ENCODE peak calls at places on chromosomes 16 and 17, in ten cellular contexts. Y, P, Q, F, U, S, I, V, R and K are unnamed samples.

GRCh38 chr17:38601539-38602351 is 4.0 kb downstream of the SRCIN1 start:
- DNase-seq in U (no peak), V (no peak), P (no peak), Q (no peak), R (no peak), Y (no peak), S (no peak), I (no peak), F (no peak), K (no peak)

GRCh38 chr17:18905226-18905625 is 46.7 kb upstream of the SLC5A10 start:
- DNase-seq in Y (no peak), I (no peak), U (no peak), Q (no peak), R (no peak), S (no peak), V (no peak), F (no peak), P (no peak), K (no peak)

GRCh38 chr16:75494696-75495601 is at the start of gene CHST6:
- DNase-seq in Y (peak; percentile 55), I (peak; percentile 37), P (no peak), F (no peak), U (peak; percentile 38), Q (peak; percentile 7), V (no peak), R (peak; percentile 50), S (no peak), K (no peak)

GRCh38 chr16:84115919-84116719 is 623 bp downstream of the MBTPS1 start:
- DNase-seq in Q (peak; percentile 12), I (no peak), F (no peak), V (no peak), U (peak; percentile 30), P (no peak), R (no peak), S (no peak), Y (peak; percentile 60), K (peak; percentile 56)

GRCh38 chr16:87841608-87842208 is 27.6 kb downstream of the SLC7A5 start:
- DNase-seq in V (no peak), Y (no peak), R (no peak), F (no peak), P (no peak), U (no peak), Q (no peak), I (no peak), S (no peak), K (no peak)

GRCh38 chr17:21564262-21564661 is 128.1 kb upstream of the KCNJ18 start:
- DNase-seq in Q (no peak), U (no peak), I (no peak), V (no peak), F (no peak), R (no peak), Y (no peak), P (no peak), S (no peak), K (no peak)

GRCh38 chr17:31394544-31394943 is 3.1 kb downstream of the RAB11FIP4 start:
- DNase-seq in Q (peak; percentile 77), R (peak; percentile 71), F (no peak), S (no peak), U (peak; percentile 63), I (no peak), V (peak; percentile 13), P (peak; percentile 57), Y (peak; percentile 89), K (peak; percentile 68)

GRCh38 chr16:82059983-82060421 is 24.9 kb downstream of the HSD17B2 start:
- DNase-seq in R (no peak), F (no peak), Q (no peak), I (no peak), U (no peak), P (no peak), S (no peak), V (peak; percentile 28), Y (no peak), K (no peak)

DNA sequence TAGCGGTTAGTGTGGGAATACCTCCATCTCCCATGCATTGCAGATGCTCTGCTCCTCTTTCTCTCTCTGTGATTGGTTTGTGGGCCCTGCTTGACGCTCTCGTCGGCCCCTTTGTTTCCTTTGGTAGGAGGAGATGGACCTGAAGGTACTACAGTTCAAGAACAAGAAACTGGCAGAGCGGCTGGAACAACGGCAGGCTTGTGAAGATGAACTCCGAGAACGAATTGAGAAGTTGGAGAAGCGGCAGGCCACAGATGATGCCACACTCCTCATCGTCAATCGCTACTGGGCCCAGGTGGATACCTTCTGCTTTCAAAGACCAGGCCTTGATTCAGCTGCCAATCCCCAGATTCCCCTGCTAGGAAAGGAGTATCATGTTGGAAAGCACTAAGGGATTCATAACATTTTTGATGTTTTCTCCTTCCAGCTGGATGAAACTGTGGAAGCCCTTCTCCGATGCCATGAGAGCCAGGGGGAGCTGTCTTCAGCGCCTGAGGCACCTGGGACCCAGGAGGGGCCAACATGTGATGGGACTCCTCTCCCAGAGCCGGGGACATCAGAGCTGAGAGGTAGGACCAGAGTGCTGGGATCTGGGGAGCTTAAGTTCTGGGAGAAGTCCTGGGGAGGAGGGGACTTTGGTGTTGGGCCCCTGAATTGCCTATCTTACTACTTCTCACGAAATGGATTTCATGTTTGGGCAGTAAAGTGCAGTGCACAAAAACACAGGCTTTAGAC is 1.0 kb downstream of the RNF40 start:
- DNase-seq in Q (no peak), U (no peak), V (no peak), Y (no peak), I (no peak), F (no peak), S (peak; percentile 20), R (no peak), P (no peak), K (no peak)
- H3K4me3 ChIP-seq in Q (peak overlapping the region; percentile 92), U (peak overlapping the region; percentile 92), V (peak overlapping the region; percentile 94), Y (peak overlapping the region; percentile 98), I (peak overlapping the region; percentile 91), F (peak overlapping the region; percentile 93), S (peak overlapping the region; percentile 70), R (peak overlapping the region; percentile 94), P (peak overlapping the region; percentile 94), K (peak overlapping the region; percentile 94)

GRCh38 chr17:74866198-74866835 is 6.5 kb downstream of the FDXR start:
- DNase-seq in S (peak; percentile 62), F (no peak), U (no peak), V (no peak), Y (no peak), P (no peak), R (no peak), Q (no peak), I (no peak), K (no peak)

GRCh38 chr17:74864297-74864865 is 4.7 kb upstream of the GRIN2C start:
- DNase-seq in F (no peak), Y (no peak), S (no peak), R (no peak), P (no peak), V (no peak), U (no peak), I (no peak), Q (no peak), K (no peak)

GRCh38 chr17:74864866-74865395 is 5.2 kb upstream of the GRIN2C start:
- DNase-seq in F (peak; percentile 80), S (no peak), I (peak; percentile 74), U (peak; percentile 61), P (no peak), Q (peak; percentile 60), Y (peak; percentile 73), V (no peak), R (peak; percentile 75), K (peak; percentile 58)

GRCh38 chr17:74863420-74864296 is 4.0 kb upstream of the GRIN2C start:
- DNase-seq in S (no peak), V (no peak), U (no peak), I (no peak), R (no peak), Q (no peak), P (no peak), Y (no peak), F (no peak), K (no peak)

GRCh38 chr17:74865504-74866197 is 6.0 kb upstream of the GRIN2C start:
- DNase-seq in P (no peak), F (no peak), Y (no peak), U (no peak), Q (no peak), V (no peak), R (no peak), S (peak; percentile 65), I (no peak), K (no peak)
- TF ChIP-seq CTCF in P (no peak), F (no peak), Y (no peak), U (no peak), Q (peak; percentile 3), V (no peak), R (no peak), S (no peak), I (no peak), K (peak; percentile 11)

DNA sequence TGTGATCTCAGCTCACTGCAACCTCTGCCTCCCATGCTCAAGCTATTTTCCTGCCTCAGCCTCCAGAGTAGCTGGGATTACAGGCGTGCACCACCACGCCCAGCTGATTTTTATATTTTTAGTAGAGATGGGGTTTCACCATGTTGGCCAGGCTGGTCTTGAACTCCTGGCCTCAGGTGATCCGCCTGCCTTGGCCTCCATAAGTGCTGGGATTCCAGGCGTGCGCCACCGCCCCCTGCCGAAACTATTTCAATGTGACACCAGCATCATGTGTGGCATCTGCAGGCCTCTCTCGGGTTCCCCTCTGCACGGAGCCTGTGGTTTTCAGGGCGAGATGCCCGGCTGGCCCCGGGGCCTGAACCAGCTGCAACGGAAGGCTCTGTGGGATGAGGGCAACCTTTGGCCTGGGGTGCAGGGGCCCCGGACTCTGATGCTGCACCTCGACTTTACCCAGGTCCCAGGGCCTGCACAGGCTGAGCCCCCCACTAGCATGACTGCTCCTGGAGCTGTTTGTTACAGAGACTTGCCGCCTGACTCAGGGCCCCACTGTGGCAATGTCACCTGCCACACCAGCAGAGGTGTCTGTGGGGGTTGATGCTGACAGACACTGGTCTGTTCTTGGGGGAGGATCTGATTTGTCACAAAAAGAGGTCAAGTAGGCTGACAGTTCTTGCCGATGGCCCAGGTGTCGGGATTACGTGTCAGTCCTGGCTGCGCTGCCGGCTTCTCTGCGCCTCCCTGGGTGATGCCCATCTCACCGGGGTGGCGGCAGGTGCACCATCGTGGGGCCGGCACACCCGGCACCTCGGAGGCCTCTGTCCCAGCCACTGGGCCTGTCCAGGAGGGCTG is 8.6 kb upstream of the TEX19 start:
- DNase-seq in Q (no peak), R (no peak), S (no peak), F (no peak), V (no peak), Y (no peak), U (no peak), I (no peak), P (no peak), K (no peak)
- H3K4me3 ChIP-seq in Q (no peak overlapping the region), R (no peak overlapping the region), S (no peak overlapping the region), F (no peak overlapping the region), V (no peak overlapping the region), Y (no peak overlapping the region), U (no peak overlapping the region), I (no peak overlapping the region), P (no peak overlapping the region), K (no peak overlapping the region)

GRCh38 chr17:34398990-34399389 is 36.0 kb upstream of the CCL1 start:
- DNase-seq in I (no peak), Q (no peak), V (no peak), S (no peak), F (no peak), P (no peak), R (no peak), Y (no peak), U (no peak), K (no peak)

GRCh38 chr17:34400301-34400931 is 37.4 kb upstream of the CCL1 start:
- DNase-seq in U (no peak), Q (no peak), R (no peak), F (no peak), I (no peak), V (no peak), P (no peak), S (no peak), Y (no peak), K (no peak)

GRCh38 chr17:34393401-34393800 is 30.4 kb upstream of the CCL1 start:
- DNase-seq in Y (no peak), U (no peak), V (no peak), I (no peak), Q (no peak), P (no peak), F (no peak), S (no peak), R (no peak), K (no peak)

GRCh38 chr17:34401165-34401564 is 38.1 kb upstream of the CCL1 start:
- DNase-seq in F (no peak), I (no peak), S (no peak), Y (no peak), Q (no peak), P (no peak), R (no peak), U (no peak), V (no peak), K (peak; percentile 20)

GRCh38 chr17:34397265-34397664 is 34.2 kb upstream of the CCL1 start:
- DNase-seq in S (no peak), P (no peak), R (no peak), Y (no peak), F (no peak), I (no peak), Q (no peak), U (no peak), V (no peak), K (no peak)
- TF ChIP-seq CTCF in S (no peak), P (no peak), R (no peak), Y (no peak), F (no peak), I (no peak), Q (no peak), U (no peak), V (no peak), K (no peak)